ENCODE peak calls at places on chromosome 5, in nine cellular contexts. One of them, this sample, is unnamed.

GRCh38 chr5:173301695-173302545 is 26.3 kb downstream of the STC2 start:
- DNase-seq in mesothelial cell of epicardium: no peak
- DNase-seq in effector memory CD8-positive, alpha-beta T cell: no peak
- DNase-seq in ACHN: no peak
- DNase-seq in fibroblast of the aortic adventitia: no peak
- DNase-seq in NCI-H748 treated with DMSO at 0.1 percent for 48 hours: no peak
- DNase-seq in psoas muscle: no peak
- DNase-seq in GM12892: no peak
- DNase-seq in naive thymus-derived CD8-positive, alpha-beta T cell: no peak
- DNase-seq in this sample: no peak

GRCh38 chr5:33755216-33755615 is 136.6 kb downstream of the ADAMTS12 start:
- DNase-seq in mesothelial cell of epicardium: no peak
- DNase-seq in effector memory CD8-positive, alpha-beta T cell: no peak
- DNase-seq in ACHN: no peak
- DNase-seq in fibroblast of the aortic adventitia: peak
- DNase-seq in NCI-H748 treated with DMSO at 0.1 percent for 48 hours: no peak
- DNase-seq in psoas muscle: no peak
- DNase-seq in GM12892: no peak
- DNase-seq in naive thymus-derived CD8-positive, alpha-beta T cell: no peak
- DNase-seq in this sample: no peak

GRCh38 chr5:105413406-105413990 is 1850.9 kb upstream of the NUDT12 start:
- DNase-seq in mesothelial cell of epicardium: no peak
- DNase-seq in effector memory CD8-positive, alpha-beta T cell: no peak
- DNase-seq in ACHN: no peak
- DNase-seq in fibroblast of the aortic adventitia: no peak
- DNase-seq in NCI-H748 treated with DMSO at 0.1 percent for 48 hours: no peak
- DNase-seq in psoas muscle: no peak
- DNase-seq in GM12892: no peak
- DNase-seq in naive thymus-derived CD8-positive, alpha-beta T cell: no peak
- DNase-seq in this sample: no peak

GRCh38 chr5:56585466-56585865 is 229.9 kb upstream of the MAP3K1 start:
- DNase-seq in mesothelial cell of epicardium: no peak
- DNase-seq in effector memory CD8-positive, alpha-beta T cell: no peak
- DNase-seq in ACHN: no peak
- DNase-seq in fibroblast of the aortic adventitia: peak
- DNase-seq in NCI-H748 treated with DMSO at 0.1 percent for 48 hours: no peak
- DNase-seq in psoas muscle: no peak
- DNase-seq in GM12892: no peak
- DNase-seq in naive thymus-derived CD8-positive, alpha-beta T cell: no peak
- DNase-seq in this sample: no peak

GRCh38 chr5:59829389-59829788 is 64.1 kb downstream of the PDE4D start:
- DNase-seq in mesothelial cell of epicardium: no peak
- DNase-seq in effector memory CD8-positive, alpha-beta T cell: no peak
- DNase-seq in ACHN: no peak
- DNase-seq in fibroblast of the aortic adventitia: peak
- DNase-seq in NCI-H748 treated with DMSO at 0.1 percent for 48 hours: no peak
- DNase-seq in psoas muscle: no peak
- DNase-seq in GM12892: no peak
- DNase-seq in naive thymus-derived CD8-positive, alpha-beta T cell: no peak
- DNase-seq in this sample: no peak

GRCh38 chr5:141846031-141846430 is 32.2 kb downstream of the PCDH1 start:
- DNase-seq in mesothelial cell of epicardium: no peak
- DNase-seq in effector memory CD8-positive, alpha-beta T cell: no peak
- DNase-seq in ACHN: no peak
- DNase-seq in fibroblast of the aortic adventitia: peak
- DNase-seq in NCI-H748 treated with DMSO at 0.1 percent for 48 hours: peak
- DNase-seq in psoas muscle: no peak
- DNase-seq in GM12892: no peak
- DNase-seq in naive thymus-derived CD8-positive, alpha-beta T cell: no peak
- DNase-seq in this sample: peak

GRCh38 chr5:131495536-131496399 is 139.3 kb downstream of the RAPGEF6 start:
- DNase-seq in mesothelial cell of epicardium: no peak
- DNase-seq in effector memory CD8-positive, alpha-beta T cell: no peak
- DNase-seq in ACHN: no peak
- DNase-seq in fibroblast of the aortic adventitia: no peak
- DNase-seq in NCI-H748 treated with DMSO at 0.1 percent for 48 hours: no peak
- DNase-seq in psoas muscle: no peak
- DNase-seq in GM12892: no peak
- DNase-seq in naive thymus-derived CD8-positive, alpha-beta T cell: no peak
- DNase-seq in this sample: no peak

GRCh38 chr5:95900383-95900958 is 61.2 kb downstream of the ELL2 start:
- DNase-seq in mesothelial cell of epicardium: peak
- DNase-seq in effector memory CD8-positive, alpha-beta T cell: no peak
- DNase-seq in ACHN: no peak
- DNase-seq in fibroblast of the aortic adventitia: peak
- DNase-seq in NCI-H748 treated with DMSO at 0.1 percent for 48 hours: no peak
- DNase-seq in psoas muscle: no peak
- DNase-seq in GM12892: no peak
- DNase-seq in naive thymus-derived CD8-positive, alpha-beta T cell: no peak
- DNase-seq in this sample: no peak

GRCh38 chr5:60883229-60883628 is 39.2 kb upstream of the ELOVL7 start:
- DNase-seq in mesothelial cell of epicardium: no peak
- DNase-seq in effector memory CD8-positive, alpha-beta T cell: no peak
- DNase-seq in ACHN: peak
- DNase-seq in fibroblast of the aortic adventitia: peak
- DNase-seq in NCI-H748 treated with DMSO at 0.1 percent for 48 hours: peak
- DNase-seq in psoas muscle: no peak
- DNase-seq in GM12892: no peak
- DNase-seq in naive thymus-derived CD8-positive, alpha-beta T cell: no peak
- DNase-seq in this sample: peak

GRCh38 chr5:84474126-84474525 is 89.4 kb upstream of the EDIL3 start:
- DNase-seq in mesothelial cell of epicardium: no peak
- DNase-seq in effector memory CD8-positive, alpha-beta T cell: no peak
- DNase-seq in ACHN: no peak
- DNase-seq in fibroblast of the aortic adventitia: no peak
- DNase-seq in NCI-H748 treated with DMSO at 0.1 percent for 48 hours: no peak
- DNase-seq in psoas muscle: no peak
- DNase-seq in GM12892: no peak
- DNase-seq in naive thymus-derived CD8-positive, alpha-beta T cell: no peak
- DNase-seq in this sample: no peak

GRCh38 chr5:7361593-7361992 is 34.3 kb upstream of the ADCY2 start:
- DNase-seq in mesothelial cell of epicardium: no peak
- DNase-seq in effector memory CD8-positive, alpha-beta T cell: no peak
- DNase-seq in ACHN: no peak
- DNase-seq in fibroblast of the aortic adventitia: no peak
- DNase-seq in NCI-H748 treated with DMSO at 0.1 percent for 48 hours: no peak
- DNase-seq in psoas muscle: no peak
- DNase-seq in GM12892: no peak
- DNase-seq in naive thymus-derived CD8-positive, alpha-beta T cell: no peak
- DNase-seq in this sample: no peak

GRCh38 chr5:17388717-17389116 is 109.3 kb upstream of the TAF11L2 start:
- DNase-seq in mesothelial cell of epicardium: no peak
- DNase-seq in effector memory CD8-positive, alpha-beta T cell: no peak
- DNase-seq in ACHN: no peak
- DNase-seq in fibroblast of the aortic adventitia: no peak
- DNase-seq in NCI-H748 treated with DMSO at 0.1 percent for 48 hours: no peak
- DNase-seq in psoas muscle: no peak
- DNase-seq in GM12892: no peak
- DNase-seq in naive thymus-derived CD8-positive, alpha-beta T cell: no peak
- DNase-seq in this sample: no peak

This sample was measured in NCI-H345.